ENCODE peak calls at places on chromosomes 3 and 15, in eight cellular contexts. One of them, this sample, is unnamed.

GRCh38 chr3:36992806-36993325 is at the start of gene EPM2AIP1:
- DNase-seq in foreskin fibroblast: no peak
- DNase-seq in fibroblast of lung: no peak
- DNase-seq in AG04450: no peak
- DNase-seq in right atrium auricular region: no peak
- DNase-seq in heart right ventricle: no peak
- DNase-seq in epithelial cell of esophagus: peak
- DNase-seq in cardiac muscle cell: peak
- DNase-seq in this sample: no peak

GRCh38 chr3:187520027-187520945 is 149.9 kb downstream of the SST start:
- DNase-seq in foreskin fibroblast: no peak
- DNase-seq in cardiac muscle cell: no peak
- DNase-seq in heart right ventricle: peak
- DNase-seq in epithelial cell of esophagus: no peak
- DNase-seq in right atrium auricular region: no peak
- DNase-seq in AG04450: no peak
- DNase-seq in fibroblast of lung: no peak
- DNase-seq in this sample: peak

GRCh38 chr15:80019168-80019745 is 40.2 kb upstream of the ZFAND6 start:
- DNase-seq in AG04450: no peak
- DNase-seq in epithelial cell of esophagus: no peak
- DNase-seq in heart right ventricle: no peak
- DNase-seq in cardiac muscle cell: no peak
- DNase-seq in foreskin fibroblast: no peak
- DNase-seq in right atrium auricular region: peak
- DNase-seq in fibroblast of lung: no peak
- DNase-seq in this sample: no peak

GRCh38 chr15:29685156-29686078 is 136.9 kb downstream of the TJP1 start:
- DNase-seq in right atrium auricular region: no peak
- DNase-seq in heart right ventricle: no peak
- DNase-seq in fibroblast of lung: peak
- DNase-seq in foreskin fibroblast: peak
- DNase-seq in cardiac muscle cell: no peak
- DNase-seq in AG04450: no peak
- DNase-seq in epithelial cell of esophagus: peak
- DNase-seq in this sample: no peak

GRCh38 chr3:184730924-184731323 is 19.1 kb upstream of the MAGEF1 start:
- DNase-seq in AG04450: no peak
- DNase-seq in foreskin fibroblast: no peak
- DNase-seq in cardiac muscle cell: no peak
- DNase-seq in right atrium auricular region: peak
- DNase-seq in epithelial cell of esophagus: no peak
- DNase-seq in heart right ventricle: no peak
- DNase-seq in fibroblast of lung: no peak
- DNase-seq in this sample: no peak

GRCh38 chr3:152298393-152299242 is 29.9 kb downstream of the MBNL1 start:
- DNase-seq in epithelial cell of esophagus: peak
- DNase-seq in heart right ventricle: peak
- DNase-seq in fibroblast of lung: peak
- DNase-seq in right atrium auricular region: no peak
- DNase-seq in AG04450: peak
- DNase-seq in foreskin fibroblast: peak
- DNase-seq in cardiac muscle cell: peak
- DNase-seq in this sample: peak

GRCh38 chr3:127792664-127793292 is 29.5 kb downstream of the MGLL start:
- DNase-seq in cardiac muscle cell: no peak
- DNase-seq in fibroblast of lung: peak
- DNase-seq in foreskin fibroblast: peak
- DNase-seq in AG04450: peak
- DNase-seq in epithelial cell of esophagus: peak
- DNase-seq in right atrium auricular region: peak
- DNase-seq in heart right ventricle: peak
- DNase-seq in this sample: peak

GRCh38 chr3:27392950-27393679 is 23.9 kb upstream of the NEK10 start:
- DNase-seq in fibroblast of lung: no peak
- DNase-seq in cardiac muscle cell: no peak
- DNase-seq in foreskin fibroblast: no peak
- DNase-seq in AG04450: no peak
- DNase-seq in right atrium auricular region: no peak
- DNase-seq in heart right ventricle: no peak
- DNase-seq in epithelial cell of esophagus: no peak
- DNase-seq in this sample: no peak

GRCh38 chr3:44419923-44420650 is 57.4 kb downstream of the ZNF445 start:
- DNase-seq in foreskin fibroblast: no peak
- DNase-seq in epithelial cell of esophagus: no peak
- DNase-seq in cardiac muscle cell: no peak
- DNase-seq in fibroblast of lung: no peak
- DNase-seq in AG04450: no peak
- DNase-seq in heart right ventricle: no peak
- DNase-seq in right atrium auricular region: no peak
- DNase-seq in this sample: no peak

GRCh38 chr3:44420676-44421075 is 56.8 kb downstream of the ZNF445 start:
- DNase-seq in heart right ventricle: no peak
- DNase-seq in right atrium auricular region: peak
- DNase-seq in fibroblast of lung: no peak
- DNase-seq in cardiac muscle cell: no peak
- DNase-seq in epithelial cell of esophagus: no peak
- DNase-seq in AG04450: no peak
- DNase-seq in foreskin fibroblast: no peak
- DNase-seq in this sample: no peak

GRCh38 chr3:44416031-44417030 is 61.1 kb downstream of the ZNF445 start:
- DNase-seq in right atrium auricular region: peak
- DNase-seq in foreskin fibroblast: no peak
- DNase-seq in AG04450: no peak
- DNase-seq in fibroblast of lung: no peak
- DNase-seq in epithelial cell of esophagus: no peak
- DNase-seq in cardiac muscle cell: no peak
- DNase-seq in heart right ventricle: no peak
- DNase-seq in this sample: no peak

GRCh38 chr3:44419159-44419922 is 58.1 kb downstream of the ZNF445 start:
- DNase-seq in right atrium auricular region: peak
- DNase-seq in fibroblast of lung: no peak
- DNase-seq in cardiac muscle cell: no peak
- DNase-seq in AG04450: no peak
- DNase-seq in heart right ventricle: no peak
- DNase-seq in epithelial cell of esophagus: no peak
- DNase-seq in foreskin fibroblast: no peak
- DNase-seq in this sample: no peak

DNA sequence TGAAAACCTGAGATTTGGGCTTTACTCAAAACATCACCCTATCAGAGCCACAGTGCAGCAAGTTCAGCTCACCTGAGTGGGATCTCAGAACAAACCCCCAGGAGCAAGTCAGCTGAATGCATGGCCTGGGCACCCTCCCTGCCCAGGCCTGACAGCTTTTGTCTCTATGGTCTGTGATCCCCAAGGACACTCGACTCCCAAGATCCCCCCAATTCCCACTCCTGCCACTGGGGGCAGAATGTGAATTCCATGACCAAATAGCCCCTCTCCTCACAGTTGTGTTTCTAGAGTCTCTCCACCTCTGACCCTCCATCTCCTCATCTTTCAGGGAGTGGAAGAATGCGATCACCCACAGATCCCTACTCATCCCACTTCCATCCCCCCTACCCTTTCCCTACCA is 58.9 kb downstream of the ZNF445 start:
- DNase-seq in fibroblast of lung: no peak
- DNase-seq in AG04450: no peak
- DNase-seq in cardiac muscle cell: no peak
- DNase-seq in epithelial cell of esophagus: no peak
- DNase-seq in right atrium auricular region: no peak
- DNase-seq in foreskin fibroblast: no peak
- DNase-seq in heart right ventricle: no peak
- DNase-seq in this sample: no peak
- TF ChIP-seq CTCF in fibroblast of lung: peak
- TF ChIP-seq CTCF in AG04450: peak
- TF ChIP-seq CTCF in cardiac muscle cell: peak
- TF ChIP-seq CTCF in epithelial cell of esophagus: no peak
- TF ChIP-seq CTCF in right atrium auricular region: peak
- TF ChIP-seq CTCF in foreskin fibroblast: peak
- TF ChIP-seq CTCF in heart right ventricle: no peak
- TF ChIP-seq CTCF in this sample: peak

GRCh38 chr3:5250467-5251195 is 63.1 kb downstream of the EDEM1 start:
- DNase-seq in cardiac muscle cell: no peak
- DNase-seq in foreskin fibroblast: no peak
- DNase-seq in heart right ventricle: no peak
- DNase-seq in right atrium auricular region: no peak
- DNase-seq in fibroblast of lung: peak
- DNase-seq in AG04450: no peak
- DNase-seq in epithelial cell of esophagus: peak
- DNase-seq in this sample: no peak

GRCh38 chr3:5254281-5255048 is 67.0 kb downstream of the EDEM1 start:
- DNase-seq in heart right ventricle: no peak
- DNase-seq in fibroblast of lung: no peak
- DNase-seq in right atrium auricular region: no peak
- DNase-seq in epithelial cell of esophagus: no peak
- DNase-seq in AG04450: no peak
- DNase-seq in cardiac muscle cell: no peak
- DNase-seq in foreskin fibroblast: no peak
- DNase-seq in this sample: no peak

GRCh38 chr3:5245927-5246326 is 58.4 kb downstream of the EDEM1 start:
- DNase-seq in right atrium auricular region: no peak
- DNase-seq in heart right ventricle: no peak
- DNase-seq in AG04450: no peak
- DNase-seq in cardiac muscle cell: no peak
- DNase-seq in epithelial cell of esophagus: peak
- DNase-seq in foreskin fibroblast: no peak
- DNase-seq in fibroblast of lung: no peak
- DNase-seq in this sample: no peak

GRCh38 chr3:5252111-5252510 is 64.6 kb downstream of the EDEM1 start:
- DNase-seq in foreskin fibroblast: no peak
- DNase-seq in AG04450: no peak
- DNase-seq in fibroblast of lung: no peak
- DNase-seq in heart right ventricle: no peak
- DNase-seq in right atrium auricular region: no peak
- DNase-seq in epithelial cell of esophagus: no peak
- DNase-seq in cardiac muscle cell: no peak
- DNase-seq in this sample: no peak

GRCh38 chr3:5251196-5251583 is 63.7 kb downstream of the EDEM1 start:
- DNase-seq in AG04450: no peak
- DNase-seq in foreskin fibroblast: no peak
- DNase-seq in cardiac muscle cell: no peak
- DNase-seq in right atrium auricular region: no peak
- DNase-seq in fibroblast of lung: no peak
- DNase-seq in epithelial cell of esophagus: no peak
- DNase-seq in heart right ventricle: no peak
- DNase-seq in this sample: no peak
- H3K4me3 ChIP-seq in AG04450: peak
- H3K4me3 ChIP-seq in foreskin fibroblast: peak
- H3K4me3 ChIP-seq in cardiac muscle cell: no peak
- H3K4me3 ChIP-seq in right atrium auricular region: peak
- H3K4me3 ChIP-seq in fibroblast of lung: peak
- H3K4me3 ChIP-seq in epithelial cell of esophagus: peak
- H3K4me3 ChIP-seq in heart right ventricle: peak
- H3K4me3 ChIP-seq in this sample: peak

GRCh38 chr3:133899309-133899708 is 3.6 kb upstream of the RAB6B start:
- DNase-seq in AG04450: no peak
- DNase-seq in fibroblast of lung: no peak
- DNase-seq in right atrium auricular region: no peak
- DNase-seq in epithelial cell of esophagus: no peak
- DNase-seq in cardiac muscle cell: no peak
- DNase-seq in foreskin fibroblast: no peak
- DNase-seq in heart right ventricle: no peak
- DNase-seq in this sample: no peak

GRCh38 chr3:133897547-133897946 is 1.9 kb upstream of the RAB6B start:
- DNase-seq in fibroblast of lung: no peak
- DNase-seq in AG04450: no peak
- DNase-seq in right atrium auricular region: no peak
- DNase-seq in epithelial cell of esophagus: no peak
- DNase-seq in cardiac muscle cell: no peak
- DNase-seq in heart right ventricle: no peak
- DNase-seq in foreskin fibroblast: no peak
- DNase-seq in this sample: no peak

GRCh38 chr3:133905376-133905775 is 9.7 kb upstream of the RAB6B start:
- DNase-seq in right atrium auricular region: no peak
- DNase-seq in AG04450: no peak
- DNase-seq in foreskin fibroblast: no peak
- DNase-seq in epithelial cell of esophagus: no peak
- DNase-seq in heart right ventricle: no peak
- DNase-seq in fibroblast of lung: no peak
- DNase-seq in cardiac muscle cell: no peak
- DNase-seq in this sample: no peak

GRCh38 chr3:133896002-133896761 is 500 bp upstream of the RAB6B start:
- DNase-seq in right atrium auricular region: no peak
- DNase-seq in heart right ventricle: no peak
- DNase-seq in epithelial cell of esophagus: peak
- DNase-seq in foreskin fibroblast: no peak
- DNase-seq in cardiac muscle cell: peak
- DNase-seq in AG04450: no peak
- DNase-seq in fibroblast of lung: peak
- DNase-seq in this sample: no peak

DNA sequence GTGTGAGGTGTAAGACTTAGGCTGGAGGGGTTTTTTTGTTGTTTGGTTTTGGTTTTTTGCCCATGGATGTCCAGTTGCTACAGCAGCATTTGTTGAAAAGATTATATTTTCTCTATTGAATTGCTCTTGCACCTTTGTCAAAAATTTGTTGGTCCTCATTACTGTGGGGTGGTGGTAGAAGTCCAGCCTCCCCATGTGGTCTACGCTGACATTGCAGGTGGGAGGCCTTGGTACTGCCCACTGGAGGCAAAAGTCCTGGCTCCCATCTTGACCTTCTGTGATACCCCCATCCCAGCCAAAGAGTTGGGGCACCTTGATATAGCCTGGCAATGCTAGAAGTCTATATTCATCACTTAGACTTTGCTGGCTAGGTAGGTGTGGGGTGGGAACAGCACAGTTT is 5.4 kb upstream of the RAB6B start:
- DNase-seq in foreskin fibroblast: no peak
- DNase-seq in AG04450: no peak
- DNase-seq in cardiac muscle cell: no peak
- DNase-seq in right atrium auricular region: no peak
- DNase-seq in epithelial cell of esophagus: no peak
- DNase-seq in heart right ventricle: no peak
- DNase-seq in fibroblast of lung: no peak
- DNase-seq in this sample: no peak
- TF ChIP-seq CTCF in foreskin fibroblast: no peak
- TF ChIP-seq CTCF in AG04450: peak
- TF ChIP-seq CTCF in cardiac muscle cell: peak
- TF ChIP-seq CTCF in right atrium auricular region: peak
- TF ChIP-seq CTCF in epithelial cell of esophagus: no peak
- TF ChIP-seq CTCF in heart right ventricle: peak
- TF ChIP-seq CTCF in fibroblast of lung: no peak
- TF ChIP-seq CTCF in this sample: peak

GRCh38 chr3:132344666-132345280 is 27.6 kb downstream of the ACP3 start:
- DNase-seq in fibroblast of lung: peak
- DNase-seq in AG04450: no peak
- DNase-seq in heart right ventricle: no peak
- DNase-seq in epithelial cell of esophagus: peak
- DNase-seq in right atrium auricular region: no peak
- DNase-seq in foreskin fibroblast: peak
- DNase-seq in cardiac muscle cell: no peak
- DNase-seq in this sample: no peak

GRCh38 chr3:132342615-132343014 is 25.4 kb downstream of the ACP3 start:
- DNase-seq in epithelial cell of esophagus: no peak
- DNase-seq in AG04450: no peak
- DNase-seq in cardiac muscle cell: no peak
- DNase-seq in foreskin fibroblast: no peak
- DNase-seq in right atrium auricular region: no peak
- DNase-seq in heart right ventricle: no peak
- DNase-seq in fibroblast of lung: no peak
- DNase-seq in this sample: no peak

GRCh38 chr3:132341746-132342145 is 24.5 kb downstream of the ACP3 start:
- DNase-seq in AG04450: no peak
- DNase-seq in cardiac muscle cell: no peak
- DNase-seq in heart right ventricle: no peak
- DNase-seq in right atrium auricular region: no peak
- DNase-seq in foreskin fibroblast: no peak
- DNase-seq in fibroblast of lung: peak
- DNase-seq in epithelial cell of esophagus: no peak
- DNase-seq in this sample: no peak

GRCh38 chr3:132343018-132343612 is 25.9 kb downstream of the ACP3 start:
- DNase-seq in foreskin fibroblast: peak
- DNase-seq in right atrium auricular region: no peak
- DNase-seq in cardiac muscle cell: peak
- DNase-seq in AG04450: peak
- DNase-seq in fibroblast of lung: peak
- DNase-seq in epithelial cell of esophagus: peak
- DNase-seq in heart right ventricle: peak
- DNase-seq in this sample: peak

GRCh38 chr3:132342183-132342582 is 25.0 kb downstream of the ACP3 start:
- DNase-seq in foreskin fibroblast: peak
- DNase-seq in epithelial cell of esophagus: no peak
- DNase-seq in cardiac muscle cell: peak
- DNase-seq in fibroblast of lung: peak
- DNase-seq in AG04450: no peak
- DNase-seq in right atrium auricular region: no peak
- DNase-seq in heart right ventricle: no peak
- DNase-seq in this sample: no peak
- H3K4me3 ChIP-seq in foreskin fibroblast: no peak
- H3K4me3 ChIP-seq in epithelial cell of esophagus: no peak
- H3K4me3 ChIP-seq in cardiac muscle cell: no peak
- H3K4me3 ChIP-seq in fibroblast of lung: no peak
- H3K4me3 ChIP-seq in AG04450: no peak
- H3K4me3 ChIP-seq in right atrium auricular region: no peak
- H3K4me3 ChIP-seq in heart right ventricle: no peak
- H3K4me3 ChIP-seq in this sample: no peak

This sample was measured in astrocyte of the cerebellum.